ENCODE peak calls at places on chromosomes 11 and 22, in five cellular contexts. N, S, X, G and B are unnamed samples.

GRCh38 chr11:96107143-96107829 is 183.4 kb upstream of the MTMR2 start:
- DNase-seq in N (no peak), S (no peak), X (no peak), G (no peak), B (no peak)

GRCh38 chr11:11243258-11243789 is 109.7 kb downstream of the CSNK2A3 start:
- DNase-seq in N (no peak), S (no peak), X (no peak), G (peak; percentile 42), B (no peak)

GRCh38 chr11:2530131-2530854 is 85.5 kb downstream of the KCNQ1 start:
- DNase-seq in N (no peak), S (no peak), X (no peak), G (no peak), B (no peak)

GRCh38 chr11:76400967-76401366 is 19.8 kb downstream of the GVQW3 start:
- DNase-seq in N (no peak), S (no peak), X (no peak), G (no peak), B (no peak)

GRCh38 chr22:31637375-31637937 is 24.6 kb downstream of the PISD start:
- DNase-seq in N (no peak), S (no peak), X (no peak), G (no peak), B (no peak)

GRCh38 chr11:111976614-111977140 is 39.5 kb downstream of the DIXDC1 start:
- DNase-seq in N (no peak), S (peak; percentile 31), X (no peak), G (peak; percentile 75), B (no peak)

GRCh38 chr11:94732617-94733292 is 35.4 kb upstream of the AMOTL1 start:
- DNase-seq in N (no peak), S (no peak), X (peak; percentile 91), G (no peak), B (no peak)

GRCh38 chr11:72668645-72669347 is 5.4 kb downstream of the PDE2A start:
- DNase-seq in N (no peak), S (peak; percentile 51), X (no peak), G (no peak), B (no peak)

GRCh38 chr11:132184079-132184478 is 813.7 kb downstream of the NTM start:
- DNase-seq in N (no peak), S (no peak), X (no peak), G (no peak), B (no peak)

GRCh38 chr11:1494650-1495049 is 8.1 kb upstream of the MOB2 start:
- DNase-seq in N (no peak), S (no peak), X (no peak), G (no peak), B (no peak)

GRCh38 chr22:19402642-19403191 is 28.8 kb downstream of the HIRA start:
- DNase-seq in N (no peak), S (no peak), X (no peak), G (no peak), B (no peak)

GRCh38 chr11:73623651-73624050 is 22.7 kb upstream of the PLEKHB1 start:
- DNase-seq in N (no peak), S (no peak), X (no peak), G (no peak), B (no peak)

GRCh38 chr22:31958625-31959239 is 14.4 kb downstream of the YWHAH start:
- DNase-seq in N (no peak), S (no peak), X (no peak), G (no peak), B (no peak)

GRCh38 chr11:70358797-70359196 is 39.5 kb upstream of the CTTN start:
- DNase-seq in N (no peak), S (no peak), X (no peak), G (no peak), B (no peak)

GRCh38 chr11:35043933-35044332 is 95.0 kb upstream of the CD44 start:
- DNase-seq in N (no peak), S (no peak), X (peak; percentile 21), G (no peak), B (no peak)

DNA sequence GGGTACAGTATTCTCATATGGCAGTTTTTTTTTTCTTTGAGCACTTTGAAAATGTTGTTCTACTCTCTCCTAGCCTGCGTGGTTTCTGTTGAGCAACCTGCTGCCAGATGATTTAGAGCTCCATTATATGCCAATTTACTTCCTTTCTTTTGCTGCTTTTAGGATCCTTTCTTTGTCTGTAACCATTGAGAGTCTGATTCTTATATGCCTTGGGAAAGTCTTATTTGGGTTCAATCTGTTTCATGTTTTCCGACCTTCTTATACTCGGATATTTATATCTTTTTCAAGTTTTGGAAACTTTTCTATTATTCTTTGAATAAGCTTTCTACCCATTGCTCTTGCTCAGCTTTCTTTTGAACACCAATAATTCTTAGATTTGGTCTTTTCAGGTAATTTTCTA is 138.1 kb upstream of the RAG2 start:
- DNase-seq in N (no peak), S (no peak), X (no peak), G (no peak), B (no peak)
- H2BK12ac ChIP-seq in N (no peak overlapping the region), S (no peak overlapping the region), X (no peak overlapping the region), G (no peak overlapping the region), B (no peak overlapping the region)

GRCh38 chr11:44597358-44598009 is 32.0 kb downstream of the CD82 start:
- DNase-seq in N (no peak), S (no peak), X (no peak), G (no peak), B (no peak)

GRCh38 chr11:44595964-44596381 is 30.5 kb downstream of the CD82 start:
- DNase-seq in N (no peak), S (no peak), X (no peak), G (no peak), B (no peak)

GRCh38 chr11:44598831-44599230 is 33.4 kb downstream of the CD82 start:
- DNase-seq in N (no peak), S (no peak), X (no peak), G (no peak), B (no peak)

GRCh38 chr11:44595006-44595405 is 29.5 kb downstream of the CD82 start:
- DNase-seq in N (no peak), S (no peak), X (no peak), G (no peak), B (no peak)

GRCh38 chr11:44596541-44597276 is 31.2 kb downstream of the CD82 start:
- DNase-seq in N (no peak), S (no peak), X (no peak), G (no peak), B (no peak)
- H2AK5ac ChIP-seq in N (no peak overlapping the region), S (peak overlapping the region; percentile 85), X (peak overlapping the region; percentile 9), G (no peak overlapping the region), B (no peak overlapping the region)

GRCh38 chr11:7609521-7609920 is 63.8 kb downstream of the CYB5R2 start:
- DNase-seq in N (no peak), S (no peak), X (no peak), G (no peak), B (no peak)

GRCh38 chr11:7612661-7613393 is 60.5 kb downstream of the CYB5R2 start:
- DNase-seq in N (no peak), S (peak; percentile 35), X (peak; percentile 66), G (peak; percentile 85), B (no peak)

GRCh38 chr11:7612056-7612660 is 61.1 kb downstream of the CYB5R2 start:
- DNase-seq in N (no peak), S (no peak), X (no peak), G (peak; percentile 97), B (no peak)

GRCh38 chr11:7610393-7610792 is 62.9 kb downstream of the CYB5R2 start:
- DNase-seq in N (no peak), S (no peak), X (no peak), G (no peak), B (no peak)

DNA sequence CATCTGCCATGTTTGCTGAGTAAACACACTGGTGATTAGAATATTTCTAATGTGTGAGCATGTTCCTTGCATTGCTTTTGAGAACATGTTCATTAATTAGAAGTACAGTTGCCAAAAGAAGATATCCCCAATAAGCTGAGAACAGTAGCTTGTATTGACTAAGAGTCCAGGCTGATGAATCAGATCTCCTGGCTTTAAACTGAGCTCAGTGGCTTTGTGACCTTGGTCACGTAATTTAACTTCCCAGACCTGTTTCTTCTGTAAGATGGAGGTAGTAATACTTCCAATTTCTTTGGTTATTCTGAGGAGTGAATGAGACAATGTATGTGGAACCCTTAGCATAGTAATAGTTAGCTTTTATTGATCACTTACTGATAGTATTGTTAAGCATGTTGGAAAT is 61.9 kb downstream of the CYB5R2 start:
- DNase-seq in N (no peak), S (no peak), X (no peak), G (peak; percentile 37), B (no peak)
- H2BK12ac ChIP-seq in N (no peak overlapping the region), S (no peak overlapping the region), X (no peak overlapping the region), G (no peak overlapping the region), B (no peak overlapping the region)

GRCh38 chr11:74714904-74715303 is 16.3 kb downstream of the CHRDL2 start:
- DNase-seq in N (no peak), S (no peak), X (no peak), G (no peak), B (no peak)

GRCh38 chr11:74710291-74710938 is 20.8 kb downstream of the CHRDL2 start:
- DNase-seq in N (no peak), S (no peak), X (peak; percentile 25), G (no peak), B (no peak)

GRCh38 chr11:74709175-74709574 is 22.1 kb downstream of the CHRDL2 start:
- DNase-seq in N (no peak), S (no peak), X (no peak), G (no peak), B (no peak)

GRCh38 chr11:74717211-74717997 is 13.8 kb downstream of the CHRDL2 start:
- DNase-seq in N (no peak), S (no peak), X (no peak), G (no peak), B (no peak)

DNA sequence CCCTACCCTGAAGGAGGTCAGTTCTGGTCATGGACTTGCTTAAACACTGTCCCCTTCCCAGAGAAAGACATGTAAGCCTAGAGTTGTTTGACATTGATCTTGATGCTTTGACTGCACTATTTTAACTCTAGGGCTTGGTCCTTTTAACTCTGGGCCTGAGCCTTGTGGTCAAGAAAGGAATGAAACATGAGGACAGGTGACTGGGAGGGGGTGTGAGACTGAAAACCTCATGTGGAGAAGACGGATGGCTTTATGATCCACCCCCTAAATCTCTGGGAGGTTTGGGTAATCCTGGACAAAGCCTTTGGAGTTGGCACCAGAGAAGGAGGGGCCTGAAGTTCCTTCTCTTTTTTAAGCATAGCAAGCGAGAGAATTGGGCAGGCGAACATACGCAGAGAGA is 17.5 kb downstream of the CHRDL2 start:
- DNase-seq in N (no peak), S (no peak), X (no peak), G (no peak), B (no peak)
- H2AK5ac ChIP-seq in N (no peak overlapping the region), S (no peak overlapping the region), X (no peak overlapping the region), G (no peak overlapping the region), B (no peak overlapping the region)

GRCh38 chr22:29327089-29327764 is 11.7 kb upstream of the RASL10A start:
- DNase-seq in N (no peak), S (no peak), X (no peak), G (no peak), B (no peak)
- H2BK12ac ChIP-seq in N (no peak overlapping the region), S (no peak overlapping the region), X (no peak overlapping the region), G (no peak overlapping the region), B (no peak overlapping the region)

DNA sequence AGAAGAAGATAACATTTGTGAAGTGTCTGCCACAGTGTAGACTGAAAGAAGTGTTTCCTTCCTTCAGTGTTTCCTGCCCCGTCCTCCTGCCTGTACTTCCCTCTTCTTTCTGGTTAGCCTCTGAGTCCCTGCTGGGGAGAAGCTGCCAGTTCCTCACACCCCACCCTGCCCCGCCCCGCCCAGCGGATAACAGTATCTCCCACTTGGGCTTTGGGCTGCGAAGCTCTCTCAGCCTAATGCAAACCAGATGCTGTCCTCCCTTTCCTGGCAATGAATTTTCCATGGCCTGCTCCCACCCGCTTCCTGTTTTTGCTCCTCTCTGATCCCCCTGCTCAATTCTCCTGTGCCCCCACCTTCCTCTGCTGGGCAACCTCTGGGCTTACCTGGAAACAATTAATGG is 5.2 kb upstream of the RAB3IL1 start:
- DNase-seq in N (no peak), S (no peak), X (peak; percentile 36), G (no peak), B (no peak)
- H2AK5ac ChIP-seq in N (no peak overlapping the region), S (no peak overlapping the region), X (peak overlapping the region; percentile 59), G (no peak overlapping the region), B (no peak overlapping the region)

GRCh38 chr22:39519681-39520053 is 695 bp upstream of the ATF4 start:
- DNase-seq in N (no peak), S (no peak), X (peak; percentile 77), G (peak; percentile 51), B (peak; percentile 65)
- H2BK12ac ChIP-seq in N (no peak overlapping the region), S (no peak overlapping the region), X (no peak overlapping the region), G (no peak overlapping the region), B (no peak overlapping the region)